ENCODE peak calls at places on chromosome 18, in seven cellular contexts. F is nephron progenitor cell; G is CD8-positive, alpha-beta T cell; V is fibroblast of mammary gland; T is gastrocnemius medialis; K is AG09319; Y is right lobe of liver. U is an unnamed sample.
A peak's percentile ranks its signal among the peaks of the same experiment; 100 is the strongest.

GRCh38 chr18:68448736-68449135 is 266.2 kb downstream of the TMX3 start:
- DNase-seq in F (no peak), G (no peak), V (peak; percentile 83), T (no peak), K (peak; percentile 28), Y (no peak), U (peak; percentile 59)

GRCh38 chr18:40215981-40216380 is 1739.1 kb upstream of the PIK3C3 start:
- DNase-seq in F (no peak), G (no peak), V (no peak), T (no peak), K (no peak), Y (no peak), U (no peak)

GRCh38 chr18:29160123-29160522 is 983.2 kb upstream of the CDH2 start:
- DNase-seq in F (no peak), G (no peak), V (no peak), T (no peak), K (no peak), Y (no peak), U (no peak)

GRCh38 chr18:9062418-9062751 is 40.1 kb upstream of the NDUFV2 start:
- DNase-seq in F (no peak), G (no peak), V (no peak), T (no peak), K (no peak), Y (no peak), U (no peak)

GRCh38 chr18:46424898-46425297 is 232.1 kb downstream of the LOXHD1 start:
- DNase-seq in F (peak; percentile 56), G (no peak), V (no peak), T (no peak), K (no peak), Y (peak; percentile 32), U (no peak)

GRCh38 chr18:61579581-61579980 is 246.4 kb downstream of the CDH20 start:
- DNase-seq in F (no peak), G (no peak), V (no peak), T (no peak), K (no peak), Y (no peak), U (no peak)

GRCh38 chr18:45255142-45255890 is 360.0 kb upstream of the SLC14A2 start:
- DNase-seq in F (no peak), G (no peak), V (peak; percentile 90), T (peak; percentile 36), K (peak; percentile 76), Y (no peak), U (peak; percentile 92)

GRCh38 chr18:68662779-68663178 is 52.1 kb downstream of the TMX3 start:
- DNase-seq in F (no peak), G (no peak), V (peak; percentile 57), T (no peak), K (no peak), Y (no peak), U (no peak)

GRCh38 chr18:67476585-67476984 is 39.9 kb downstream of the DSEL start:
- DNase-seq in F (no peak), G (no peak), V (peak; percentile 49), T (no peak), K (no peak), Y (no peak), U (peak; percentile 62)

GRCh38 chr18:27605107-27605834 is 420.2 kb upstream of the CHST9 start:
- DNase-seq in F (peak; percentile 65), G (no peak), V (peak; percentile 65), T (peak; percentile 27), K (peak; percentile 45), Y (peak; percentile 72), U (peak; percentile 73)

GRCh38 chr18:50183556-50183955 is 11.4 kb downstream of the MYO5B start:
- DNase-seq in F (no peak), G (no peak), V (peak; percentile 60), T (no peak), K (no peak), Y (no peak), U (peak; percentile 19)

GRCh38 chr18:39711701-39712100 is 2146.1 kb upstream of the CELF4 start:
- DNase-seq in F (no peak), G (no peak), V (no peak), T (no peak), K (no peak), Y (no peak), U (no peak)

GRCh38 chr18:31656754-31657153 is 27.6 kb downstream of the B4GALT6 start:
- DNase-seq in F (no peak), G (no peak), V (no peak), T (no peak), K (no peak), Y (no peak), U (no peak)

GRCh38 chr18:46013484-46014189 is 46.5 kb upstream of the EPG5 start:
- DNase-seq in F (no peak), G (no peak), V (peak; percentile 2), T (no peak), K (no peak), Y (no peak), U (no peak)

GRCh38 chr18:53796042-53796729 is 428.3 kb downstream of the MBD2 start:
- DNase-seq in F (no peak), G (no peak), V (peak; percentile 97), T (peak; percentile 14), K (peak; percentile 54), Y (no peak), U (peak; percentile 75)

GRCh38 chr18:3703732-3704176 is 253.8 kb downstream of the TGIF1 start:
- DNase-seq in F (peak; percentile 64), G (no peak), V (peak; percentile 64), T (no peak), K (peak; percentile 18), Y (peak; percentile 62), U (peak; percentile 81)

GRCh38 chr18:52409732-52410131 is 69.7 kb downstream of the DCC start:
- DNase-seq in F (no peak), G (no peak), V (no peak), T (no peak), K (no peak), Y (no peak), U (no peak)

GRCh38 chr18:710418-711300 is 1.8 kb downstream of the ENOSF1 start:
- DNase-seq in F (no peak), G (no peak), V (no peak), T (no peak), K (no peak), Y (no peak), U (no peak)

GRCh38 chr18:72086421-72086820 is 457.7 kb downstream of the CBLN2 start:
- DNase-seq in F (no peak), G (no peak), V (peak; percentile 33), T (no peak), K (no peak), Y (no peak), U (no peak)

GRCh38 chr18:25672490-25672889 is 320.5 kb upstream of the ZNF521 start:
- DNase-seq in F (no peak), G (no peak), V (no peak), T (no peak), K (no peak), Y (no peak), U (no peak)

GRCh38 chr18:56421641-56422040 is 216.8 kb downstream of the TXNL1 start:
- DNase-seq in F (no peak), G (no peak), V (no peak), T (no peak), K (no peak), Y (no peak), U (no peak)

GRCh38 chr18:23512641-23513040 is 9.3 kb downstream of the RMC1 start:
- DNase-seq in F (no peak), G (no peak), V (no peak), T (no peak), K (no peak), Y (no peak), U (no peak)

GRCh38 chr18:23519725-23520124 is 16.4 kb downstream of the RMC1 start:
- DNase-seq in F (no peak), G (no peak), V (no peak), T (no peak), K (no peak), Y (no peak), U (no peak)

GRCh38 chr18:23521907-23522306 is 18.6 kb downstream of the RMC1 start:
- DNase-seq in F (no peak), G (no peak), V (no peak), T (no peak), K (no peak), Y (no peak), U (no peak)

DNA sequence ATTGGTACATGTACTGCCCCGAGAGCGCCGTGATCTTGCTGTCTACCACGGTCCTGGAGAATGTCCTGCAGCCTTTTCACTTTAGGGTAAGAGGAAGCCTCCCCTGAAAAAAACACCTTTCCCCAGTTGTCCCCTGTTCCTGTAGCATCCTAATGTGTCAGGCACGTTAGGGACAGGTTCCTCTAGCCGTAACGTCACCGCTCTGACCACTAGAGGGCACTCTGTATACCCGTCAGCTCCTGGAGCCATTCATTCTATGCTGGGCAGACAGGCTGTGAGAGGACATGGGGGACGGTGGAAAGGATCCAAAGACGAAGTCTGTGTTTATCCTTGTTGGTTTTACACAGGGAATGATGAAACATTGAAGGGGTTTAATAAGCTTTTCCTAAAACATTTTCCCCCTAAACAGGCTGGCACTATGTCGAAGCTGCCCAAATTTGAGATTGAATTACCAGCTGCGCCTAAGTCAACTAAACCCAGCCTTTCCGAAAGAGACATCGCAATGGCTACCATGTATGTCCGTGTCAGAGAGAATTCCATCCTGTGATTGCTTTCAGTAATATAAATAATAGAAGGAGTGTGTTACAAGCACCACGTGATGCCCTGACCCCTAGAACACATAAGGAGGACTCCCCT is 12.7 kb downstream of the RMC1 start:
- DNase-seq in F (peak; percentile 77), G (peak; percentile 61), V (peak; percentile 78), T (peak; percentile 54), K (peak; percentile 52), Y (peak; percentile 80), U (peak; percentile 66)
- TF ChIP-seq CTCF in F (peak; percentile 83), G (peak; percentile 86), V (peak; percentile 96), T (peak; percentile 75), K (peak; percentile 92), Y (peak; percentile 89), U (peak; percentile 96)

DNA sequence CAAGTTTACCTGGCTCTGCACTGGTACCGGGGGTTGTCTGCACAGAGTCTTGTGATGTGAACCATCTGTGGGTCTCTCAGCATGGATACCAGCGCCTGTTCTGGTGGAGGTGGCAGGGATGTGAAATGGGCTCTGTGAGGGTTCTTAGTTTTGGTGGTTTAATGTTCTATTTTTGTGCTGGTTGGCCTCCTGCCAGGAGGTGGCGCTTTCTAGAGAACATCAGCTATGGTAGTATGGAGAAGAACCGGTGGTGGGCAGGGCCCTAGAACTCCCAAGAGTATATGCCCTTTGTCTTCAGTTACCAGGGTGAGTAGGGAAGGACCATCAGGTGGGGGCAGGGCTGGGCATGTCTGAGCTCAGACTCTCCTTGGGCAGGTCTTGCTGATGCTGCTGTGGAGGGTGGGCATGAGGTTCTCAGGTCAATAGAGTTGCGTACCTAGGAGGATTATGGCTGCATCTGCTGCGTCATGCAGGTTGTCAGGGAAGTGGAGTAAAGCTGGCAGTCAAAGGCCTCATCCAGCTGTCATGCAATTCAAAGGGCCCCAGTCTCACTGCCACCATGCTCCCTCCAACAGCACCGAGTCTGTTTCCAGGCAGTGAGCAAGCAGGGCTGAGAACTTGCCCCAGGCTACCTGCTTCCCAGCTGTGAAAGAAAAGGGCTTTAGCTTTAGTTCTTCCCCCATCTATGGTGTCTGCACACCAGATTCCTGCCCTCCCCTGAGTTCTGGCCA is 278.0 kb downstream of the METTL4 start:
- DNase-seq in F (no peak), G (no peak), V (no peak), T (no peak), K (no peak), Y (no peak), U (no peak)
- TF ChIP-seq CTCF in F (no peak), G (no peak), V (no peak), T (no peak), K (no peak), Y (no peak), U (no peak)

GRCh38 chr18:48013162-48013561 is 82.7 kb upstream of the SMAD2 start:
- DNase-seq in F (no peak), G (no peak), V (no peak), T (no peak), K (no peak), Y (no peak), U (no peak)
- TF ChIP-seq CTCF in F (no peak), G (no peak), V (no peak), T (no peak), K (no peak), Y (no peak), U (no peak)

GRCh38 chr18:48314694-48315093 is 94.5 kb downstream of the ZBTB7C start:
- DNase-seq in F (no peak), G (no peak), V (no peak), T (no peak), K (no peak), Y (no peak), U (no peak)
- TF ChIP-seq CTCF in F (peak; percentile 12), G (no peak), V (no peak), T (no peak), K (no peak), Y (no peak), U (no peak)

U was measured in foreskin fibroblast.